ENCODE peak calls at places on chromosomes 6 and 20, in six cellular contexts. One of them, this sample, is unnamed.
A peak's percentile ranks its signal among the peaks of the same experiment; 100 is the strongest.

GRCh38 chr20:13017235-13017634 is 8.5 kb downstream of the SPTLC3 start:
- DNase-seq in colonic mucosa: no peak
- DNase-seq in endothelial cell: no peak
- DNase-seq in left lobe of liver: no peak
- DNase-seq in EH: no peak
- DNase-seq in neural progenitor cell: no peak
- DNase-seq in this sample: no peak

GRCh38 chr20:61764471-61765020 is 301.1 kb downstream of the TAF4 start:
- DNase-seq in neural progenitor cell: no peak
- DNase-seq in endothelial cell: no peak
- DNase-seq in colonic mucosa: no peak
- DNase-seq in EH: no peak
- DNase-seq in left lobe of liver: no peak
- DNase-seq in this sample: no peak

GRCh38 chr6:139871165-139871710 is 496.8 kb upstream of the CITED2 start:
- DNase-seq in left lobe of liver: no peak
- DNase-seq in colonic mucosa: no peak
- DNase-seq in neural progenitor cell: no peak
- DNase-seq in endothelial cell: no peak
- DNase-seq in EH: no peak
- DNase-seq in this sample: no peak

GRCh38 chr20:57977141-57977540 is 251.3 kb downstream of the ANKRD60 start:
- DNase-seq in EH: no peak
- DNase-seq in left lobe of liver: no peak
- DNase-seq in colonic mucosa: no peak
- DNase-seq in endothelial cell: no peak
- DNase-seq in neural progenitor cell: no peak
- DNase-seq in this sample: no peak

GRCh38 chr6:39169448-39170344 is 54.7 kb upstream of the SAYSD1 start:
- DNase-seq in colonic mucosa: peak; percentile 82
- DNase-seq in EH: no peak
- DNase-seq in endothelial cell: no peak
- DNase-seq in left lobe of liver: no peak
- DNase-seq in neural progenitor cell: no peak
- DNase-seq in this sample: no peak

GRCh38 chr6:15444881-15445280 is 199.0 kb downstream of the JARID2 start:
- DNase-seq in EH: no peak
- DNase-seq in endothelial cell: no peak
- DNase-seq in neural progenitor cell: no peak
- DNase-seq in colonic mucosa: no peak
- DNase-seq in left lobe of liver: no peak
- DNase-seq in this sample: no peak

GRCh38 chr20:1841554-1842140 is 53.6 kb upstream of the SIRPA start:
- DNase-seq in neural progenitor cell: no peak
- DNase-seq in colonic mucosa: no peak
- DNase-seq in EH: peak; percentile 42
- DNase-seq in endothelial cell: no peak
- DNase-seq in left lobe of liver: no peak
- DNase-seq in this sample: no peak

GRCh38 chr20:56689852-56690485 is 60.9 kb downstream of the TFAP2C start:
- DNase-seq in neural progenitor cell: no peak
- DNase-seq in endothelial cell: no peak
- DNase-seq in colonic mucosa: no peak
- DNase-seq in EH: peak; percentile 78
- DNase-seq in left lobe of liver: no peak
- DNase-seq in this sample: peak; percentile 7

GRCh38 chr6:126373344-126373743 is 33.4 kb downstream of the CENPW start:
- DNase-seq in left lobe of liver: no peak
- DNase-seq in colonic mucosa: no peak
- DNase-seq in EH: no peak
- DNase-seq in endothelial cell: no peak
- DNase-seq in neural progenitor cell: no peak
- DNase-seq in this sample: no peak

GRCh38 chr20:61303217-61303616 is 51.2 kb downstream of the CDH4 start:
- DNase-seq in neural progenitor cell: no peak
- DNase-seq in colonic mucosa: no peak
- DNase-seq in endothelial cell: no peak
- DNase-seq in EH: no peak
- DNase-seq in left lobe of liver: no peak
- DNase-seq in this sample: no peak

GRCh38 chr6:121522265-121522664 is 86.8 kb downstream of the GJA1 start:
- DNase-seq in endothelial cell: no peak
- DNase-seq in colonic mucosa: no peak
- DNase-seq in neural progenitor cell: no peak
- DNase-seq in EH: peak; percentile 96
- DNase-seq in left lobe of liver: no peak
- DNase-seq in this sample: peak; percentile 98